ENCODE peak calls at places on chromosome 11, in five cellular contexts. I, W, Q, N and M are unnamed samples.

GRCh38 chr11:46210133-46210636 is 67.3 kb upstream of the CREB3L1 start:
- DNase-seq in I (no peak), W (no peak), N (peak; percentile 72), Q (no peak), M (no peak)

GRCh38 chr11:73186294-73186850 is 31.7 kb upstream of the P2RY2 start:
- DNase-seq in Q (peak; percentile 32), W (no peak), N (no peak), I (no peak), M (peak; percentile 43)

GRCh38 chr11:74784234-74784633 is 35.6 kb downstream of the RNF169 start:
- DNase-seq in Q (no peak), I (no peak), W (no peak), N (no peak), M (no peak)

GRCh38 chr11:86134580-86135318 is 65.9 kb upstream of the PICALM start:
- DNase-seq in I (no peak), W (no peak), N (no peak), Q (no peak), M (no peak)

GRCh38 chr11:64285885-64286800 is 495 bp downstream of the GPR137 start:
- DNase-seq in W (no peak), N (no peak), I (no peak), Q (no peak), M (no peak)

GRCh38 chr11:13105237-13105844 is 96.2 kb downstream of the RASSF10 start:
- DNase-seq in W (no peak), N (no peak), I (peak; percentile 21), Q (no peak), M (no peak)

GRCh38 chr11:35911013-35911412 is 32.8 kb upstream of the LDLRAD3 start:
- DNase-seq in N (no peak), I (no peak), W (no peak), Q (no peak), M (no peak)

GRCh38 chr11:1852885-1853284 is at the start of gene LSP1:
- DNase-seq in W (peak; percentile 80), I (no peak), Q (no peak), N (no peak), M (no peak)

GRCh38 chr11:33652930-33653329 is 47.7 kb downstream of the C11orf91 start:
- DNase-seq in W (no peak), N (no peak), I (no peak), Q (no peak), M (no peak)

GRCh38 chr11:28100665-28101064 is 7.3 kb downstream of the KIF18A start:
- DNase-seq in N (no peak), I (no peak), Q (no peak), W (no peak), M (no peak)

GRCh38 chr11:61128947-61129346 is 26.7 kb downstream of the CD5 start:
- DNase-seq in Q (no peak), W (no peak), N (no peak), I (no peak), M (no peak)

GRCh38 chr11:59918494-59918893 is 19.7 kb upstream of the OOSP1 start:
- DNase-seq in Q (no peak), N (no peak), W (no peak), I (no peak), M (no peak)

GRCh38 chr11:117908959-117909610 is 20.1 kb downstream of the TMPRSS13 start:
- DNase-seq in I (no peak), N (no peak), W (no peak), Q (no peak), M (peak; percentile 49)

GRCh38 chr11:85737738-85738137 is 51.7 kb upstream of the CCDC89 start:
- DNase-seq in Q (no peak), I (no peak), W (no peak), N (no peak), M (no peak)

GRCh38 chr11:101185985-101186384 is 56.4 kb upstream of the PGR start:
- DNase-seq in Q (no peak), I (no peak), N (no peak), W (no peak), M (no peak)

GRCh38 chr11:107733518-107733917 is 21.7 kb upstream of the SLN start:
- DNase-seq in N (no peak), I (no peak), W (no peak), Q (no peak), M (no peak)

GRCh38 chr11:131218542-131218941 is 151.9 kb upstream of the NTM start:
- DNase-seq in I (no peak), Q (no peak), N (no peak), W (no peak), M (no peak)

GRCh38 chr11:44746894-44747293 is 20.1 kb downstream of the TSPAN18 start:
- DNase-seq in Q (peak; percentile 90), N (no peak), W (no peak), I (peak; percentile 25), M (peak; percentile 36)

GRCh38 chr11:93169950-93170561 is 27.7 kb downstream of the SLC36A4 start:
- DNase-seq in W (no peak), Q (no peak), N (peak; percentile 62), I (no peak), M (no peak)

GRCh38 chr11:79198898-79199250 is 242.0 kb downstream of the TENM4 start:
- DNase-seq in W (no peak), I (peak; percentile 19), N (peak; percentile 63), Q (no peak), M (no peak)

GRCh38 chr11:130897262-130898182 is 18.8 kb downstream of the SNX19 start:
- DNase-seq in I (peak; percentile 65), N (peak; percentile 99), Q (peak; percentile 96), W (peak; percentile 65), M (no peak)

GRCh38 chr11:130536106-130537040 is 87.9 kb downstream of the ADAMTS15 start:
- DNase-seq in W (no peak), N (peak; percentile 30), I (no peak), Q (no peak), M (no peak)

GRCh38 chr11:88340366-88340930 is 2.9 kb upstream of the CTSC start:
- DNase-seq in Q (no peak), N (peak; percentile 56), W (no peak), I (no peak), M (no peak)

GRCh38 chr11:2249191-2249916 is 21.0 kb downstream of the ASCL2 start:
- DNase-seq in W (no peak), Q (no peak), N (no peak), I (no peak), M (peak; percentile 13)

GRCh38 chr11:101321222-101321621 is 191.6 kb upstream of the PGR start:
- DNase-seq in N (no peak), I (no peak), Q (no peak), W (peak; percentile 71), M (no peak)

GRCh38 chr11:32396991-32397390 is 38.3 kb downstream of the WT1 start:
- DNase-seq in I (no peak), Q (no peak), W (no peak), N (no peak), M (no peak)

GRCh38 chr11:46490576-46491100 is 99.1 kb upstream of the CHRM4 start:
- DNase-seq in N (peak; percentile 46), Q (no peak), I (no peak), W (no peak), M (no peak)

GRCh38 chr11:38814670-38815069 is 2216.6 kb upstream of the RAG2 start:
- DNase-seq in W (no peak), Q (no peak), N (peak; percentile 58), I (no peak), M (no peak)

GRCh38 chr11:72189448-72190250 is 2.3 kb upstream of the FOLR1 start:
- DNase-seq in Q (no peak), N (no peak), W (peak; percentile 61), I (no peak), M (no peak)

GRCh38 chr11:72669527-72669926 is 4.7 kb downstream of the PDE2A start:
- DNase-seq in I (no peak), N (no peak), Q (no peak), W (no peak), M (no peak)

GRCh38 chr11:60563553-60564235 is 48.5 kb downstream of the MS4A13 start:
- DNase-seq in Q (no peak), W (no peak), N (no peak), I (no peak), M (no peak)

GRCh38 chr11:17766590-17766989 is 32.0 kb downstream of the KCNC1 start:
- DNase-seq in Q (no peak), I (no peak), W (no peak), N (no peak), M (peak; percentile 31)
- TF ChIP-seq CTCF in Q (no peak), I (no peak), W (no peak), N (no peak), M (no peak)

GRCh38 chr11:67644472-67645418 is 5.2 kb upstream of the TBX10 start:
- DNase-seq in N (no peak), Q (peak; percentile 2), I (no peak), W (no peak), M (no peak)
- H3K4me1 ChIP-seq in N (no peaks in the 10 kb centered on the region), Q (no peaks in the 10 kb centered on the region), I (no peaks in the 10 kb centered on the region), W (no peaks in the 10 kb centered on the region), M (peaks cover 42% of the 10 kb centered on the region)

DNA sequence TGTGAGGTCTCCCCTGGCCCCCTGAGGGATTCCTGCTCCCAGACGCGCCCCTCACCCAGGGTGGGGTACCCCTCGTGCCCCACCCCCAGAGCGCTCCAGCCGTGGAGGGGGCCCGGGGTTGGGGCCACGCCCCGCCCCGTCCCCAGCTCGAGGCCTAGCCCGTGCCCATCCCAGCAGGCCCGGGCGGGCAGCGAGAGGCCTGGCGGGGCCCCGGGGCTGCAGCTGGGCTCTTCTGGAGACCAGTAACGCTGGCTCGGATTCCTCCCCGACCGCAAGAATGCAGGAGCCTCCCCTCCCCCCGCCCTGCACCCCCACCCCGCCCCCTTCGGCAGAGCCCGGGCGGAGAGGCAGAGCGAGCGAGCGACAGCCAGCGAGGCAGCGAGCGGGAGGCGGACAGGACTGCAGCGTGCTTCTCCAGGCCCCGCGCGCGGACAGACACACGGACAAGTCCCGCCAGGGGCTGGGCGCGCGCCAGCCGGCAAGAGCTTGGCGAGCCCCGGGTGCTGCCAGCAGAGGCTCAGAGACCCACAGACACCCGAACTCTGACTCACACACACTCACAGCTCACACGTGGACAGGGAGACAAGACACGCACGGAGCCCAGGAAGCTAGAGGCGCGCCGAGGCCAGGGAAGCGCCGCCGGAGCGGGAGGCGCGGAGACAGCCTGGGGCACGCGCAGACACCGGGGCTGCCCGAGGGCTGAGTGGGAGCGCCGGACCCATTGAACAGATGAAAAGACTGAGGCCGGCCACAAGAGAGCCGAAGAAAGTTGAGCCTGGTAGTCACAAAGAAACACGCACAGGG is 15.2 kb downstream of the BCL9L start:
- DNase-seq in N (peak; percentile 92), Q (peak; percentile 94), I (peak; percentile 86), W (peak; percentile 87), M (peak; percentile 71)
- H3K4me3 ChIP-seq in N (peak overlapping the region; percentile 25), Q (peak overlapping the region; percentile 49), I (peak overlapping the region; percentile 64), W (peak overlapping the region; percentile 53), M (peak overlapping the region; percentile 37)

GRCh38 chr11:65853249-65853979 is 4.6 kb downstream of the CFL1 start:
- DNase-seq in Q (peak; percentile 61), I (no peak), N (no peak), W (no peak), M (peak; percentile 54)
- TF ChIP-seq CTCF in Q (no peak), I (no peak), N (no peak), W (no peak), M (peak; percentile 3)